ENCODE peak calls at places on chromosomes 3 and 15, in five cellular contexts. O, B, N, S and U are unnamed samples.

GRCh38 chr3:86995537-86995936 is 4.6 kb upstream of the VGLL3 start:
- DNase-seq in B (peak; percentile 14), S (no peak), N (peak; percentile 97), O (peak; percentile 93), U (peak; percentile 89)

GRCh38 chr3:196218155-196218712 is 1.9 kb downstream of the SLC51A start:
- DNase-seq in N (no peak), B (no peak), O (no peak), S (no peak), U (no peak)

GRCh38 chr15:101641134-101641764 is 10.9 kb downstream of the TM2D3 start:
- DNase-seq in B (peak; percentile 75), O (peak; percentile 68), S (no peak), N (peak; percentile 71), U (peak; percentile 85)

GRCh38 chr15:91867581-91868026 is 14.1 kb downstream of the SLCO3A1 start:
- DNase-seq in O (peak; percentile 59), B (peak; percentile 93), S (peak; percentile 66), N (peak; percentile 39), U (peak; percentile 92)

GRCh38 chr15:56528136-56528535 is 63.2 kb upstream of the MNS1 start:
- DNase-seq in O (no peak), B (no peak), N (peak; percentile 18), S (no peak), U (no peak)

GRCh38 chr15:81893182-81893833 is 152.5 kb downstream of the MEX3B start:
- DNase-seq in B (no peak), S (no peak), N (no peak), O (no peak), U (no peak)

GRCh38 chr3:13281657-13282527 is 138.2 kb downstream of the NUP210 start:
- DNase-seq in O (no peak), S (no peak), B (peak; percentile 29), N (peak; percentile 9), U (no peak)

GRCh38 chr3:37546876-37547275 is 314.8 kb upstream of the CTDSPL start:
- DNase-seq in B (peak; percentile 39), S (no peak), O (peak; percentile 18), N (no peak), U (peak; percentile 46)

GRCh38 chr3:139689122-139689521 is 11.3 kb upstream of the NMNAT3 start:
- DNase-seq in B (no peak), S (no peak), O (no peak), N (no peak), U (no peak)

GRCh38 chr3:117587416-117587815 is 877.8 kb downstream of the TUSC7 start:
- DNase-seq in O (no peak), S (no peak), N (no peak), B (no peak), U (no peak)

GRCh38 chr15:62128916-62129315 is 36.2 kb downstream of the C2CD4B start:
- DNase-seq in N (no peak), B (no peak), S (no peak), O (no peak), U (no peak)

GRCh38 chr3:14177580-14178246 is 688 bp downstream of the XPC start:
- DNase-seq in B (no peak), N (peak; percentile 44), O (peak; percentile 27), S (no peak), U (no peak)

GRCh38 chr15:84988909-84989644 is 7.4 kb downstream of the PDE8A start:
- DNase-seq in O (no peak), N (no peak), S (no peak), B (no peak), U (no peak)

GRCh38 chr3:63724987-63725386 is 72.5 kb downstream of the SNTN start:
- DNase-seq in S (peak; percentile 75), O (peak; percentile 92), N (peak; percentile 95), B (peak; percentile 94), U (peak; percentile 82)

GRCh38 chr3:195081242-195081963 is 189.6 kb downstream of the XXYLT1 start:
- DNase-seq in N (peak; percentile 67), S (no peak), O (peak; percentile 55), B (no peak), U (peak; percentile 44)

GRCh38 chr3:31908391-31909097 is 72.5 kb downstream of the OSBPL10 start:
- DNase-seq in N (peak; percentile 22), O (no peak), B (peak; percentile 94), S (no peak), U (no peak)

GRCh38 chr3:61979645-61980430 is 393.5 kb downstream of the FEZF2 start:
- DNase-seq in S (peak; percentile 8), N (peak; percentile 26), O (no peak), B (peak; percentile 70), U (peak; percentile 32)

GRCh38 chr3:188559069-188559410 is 405.1 kb downstream of the LPP start:
- DNase-seq in O (peak; percentile 3), N (peak; percentile 28), B (no peak), S (no peak), U (peak; percentile 20)

GRCh38 chr15:32028921-32029320 is 1.4 kb upstream of the CHRNA7 start:
- DNase-seq in N (no peak), B (no peak), O (no peak), S (no peak), U (no peak)

GRCh38 chr15:74227968-74228722 is 8.0 kb upstream of the CCDC33 start:
- DNase-seq in S (no peak), O (no peak), N (no peak), B (no peak), U (peak; percentile 53)

GRCh38 chr15:39629376-39629775 is 48.5 kb downstream of the THBS1 start:
- DNase-seq in S (no peak), N (peak; percentile 81), B (peak; percentile 63), O (no peak), U (peak; percentile 73)